ENCODE peak calls at places on chromosomes 6 and 20, in six cellular contexts. S, F, G, A, N and T are unnamed samples.

GRCh38 chr6:150006961-150007464 is 18.3 kb downstream of the RAET1L start:
- DNase-seq in S (no peak), F (no peak), G (peak), A (no peak), N (peak), T (peak)

GRCh38 chr20:46308258-46309157 is at the start of gene CDH22:
- DNase-seq in S (peak), F (no peak), G (peak), A (no peak), N (peak), T (no peak)

GRCh38 chr20:5535211-5535756 is 214.9 kb upstream of the SHLD1 start:
- DNase-seq in S (peak), F (no peak), G (no peak), A (no peak), N (peak), T (no peak)

GRCh38 chr6:93105017-93105416 is 314.3 kb downstream of the EPHA7 start:
- DNase-seq in S (no peak), F (no peak), G (no peak), A (no peak), N (peak), T (no peak)

GRCh38 chr6:152295346-152295745 is 341.8 kb downstream of the SYNE1 start:
- DNase-seq in S (no peak), F (no peak), G (peak), A (no peak), N (peak), T (no peak)

GRCh38 chr20:53738039-53738944 is 144.7 kb upstream of the ZNF217 start:
- DNase-seq in S (peak), F (peak), G (peak), A (no peak), N (peak), T (no peak)

GRCh38 chr6:145278163-145278807 is 457.0 kb downstream of the EPM2A start:
- DNase-seq in S (no peak), F (no peak), G (no peak), A (no peak), N (peak), T (no peak)

GRCh38 chr6:111566873-111567517 is 38.7 kb downstream of the TRAF3IP2 start:
- DNase-seq in S (peak), F (peak), G (peak), A (no peak), N (no peak), T (no peak)

GRCh38 chr6:167893416-167893815 is 66.7 kb downstream of the AFDN start:
- DNase-seq in S (no peak), F (no peak), G (no peak), A (no peak), N (peak), T (no peak)

GRCh38 chr6:293185-294174 is 1.2 kb downstream of the DUSP22 start:
- DNase-seq in S (no peak), F (no peak), G (no peak), A (no peak), N (peak), T (peak)

GRCh38 chr6:141467881-141468280 is 664.8 kb upstream of the GJE1 start:
- DNase-seq in S (no peak), F (no peak), G (no peak), A (no peak), N (no peak), T (no peak)

GRCh38 chr6:5512422-5512821 is 251.1 kb downstream of the FARS2 start:
- DNase-seq in S (no peak), F (no peak), G (no peak), A (no peak), N (no peak), T (no peak)

GRCh38 chr6:358432-358831 is 33.1 kb upstream of the IRF4 start:
- DNase-seq in S (no peak), F (no peak), G (no peak), A (no peak), N (no peak), T (no peak)